ENCODE peak calls at places on chromosomes 4 and X, in eight cellular contexts. S is RPMI7951; F is nephron progenitor cell; D is DMS53; X is amygdala; R is right lobe of liver; M is stimulated activated CD8-positive, alpha-beta memory T cell treated with anti-CD3 and anti-CD28 coated beads, Interleukin-15, amount 100 ng/mL, for 4 hours; H is GM12865. O is an unnamed sample.

GRCh38 chr4:73051625-73052024 is 17.9 kb downstream of the COX18 start:
- DNase-seq in F (no peak), D (no peak), X (no peak), M (no peak), S (no peak), R (no peak), H (no peak), O (no peak)

GRCh38 chr4:70080205-70080604 is 30.0 kb downstream of the HTN1 start:
- DNase-seq in D (no peak), M (no peak), F (no peak), R (no peak), S (no peak), X (no peak), H (no peak), O (no peak)

GRCh38 chr4:106333186-106333585 is 16.8 kb downstream of the AIMP1 start:
- DNase-seq in S (no peak), H (no peak), F (no peak), M (no peak), X (no peak), R (no peak), D (no peak), O (no peak)

GRCh38 chr4:23060776-23061175 is 368.0 kb downstream of the GBA3 start:
- DNase-seq in X (no peak), R (no peak), S (peak), F (no peak), M (no peak), H (no peak), D (peak), O (no peak)

GRCh38 chr4:93203708-93204107 is 624.8 kb upstream of the ATOH1 start:
- DNase-seq in F (no peak), S (no peak), R (no peak), M (no peak), H (peak), D (peak), X (no peak), O (no peak)

GRCh38 chr4:176002007-176002623 is 63.5 kb upstream of the WDR17 start:
- DNase-seq in X (peak), D (peak), S (no peak), H (peak), R (peak), F (peak), M (no peak), O (peak)

GRCh38 chrX:152831391-152831790 is 528 bp downstream of the NSDHL start:
- DNase-seq in X (no peak), R (no peak), M (no peak), S (no peak), H (no peak), D (peak), F (no peak), O (no peak)

GRCh38 chr4:172998527-172999469 is 169.8 kb upstream of the GALNT7 start:
- DNase-seq in S (peak), M (no peak), H (no peak), D (peak), F (no peak), R (no peak), X (no peak), O (no peak)

GRCh38 chr4:32003548-32003947 is 1283.4 kb downstream of the PCDH7 start:
- DNase-seq in D (peak), X (no peak), F (no peak), S (no peak), M (no peak), R (no peak), H (no peak), O (no peak)

GRCh38 chr4:143372093-143372915 is 35.6 kb downstream of the GAB1 start:
- DNase-seq in S (no peak), F (no peak), H (peak), M (no peak), D (no peak), X (no peak), R (no peak), O (no peak)

GRCh38 chr4:15702941-15703403 is at the start of gene BST1:
- DNase-seq in F (no peak), M (peak), X (no peak), H (peak), D (no peak), R (peak), S (peak), O (peak)

GRCh38 chrX:97860206-97860605 is 976.5 kb downstream of the RPA4 start:
- DNase-seq in R (no peak), F (no peak), X (no peak), D (peak), H (no peak), S (peak), M (no peak), O (no peak)

O was measured in left lobe of liver.